ENCODE peak calls at places on chromosomes 1 and 21, in five cellular contexts. T is cardiac muscle cell; M is CD4-positive, alpha-beta T cell; E is A549; O is upper lobe of right lung. B is an unnamed sample.

GRCh38 chr1:210757677-210758076 is 376.3 kb downstream of the KCNH1 start:
- DNase-seq in T (no peak), M (no peak), E (no peak), O (no peak), B (no peak)

GRCh38 chr1:16430598-16430997 is 6.6 kb downstream of the SPATA21 start:
- DNase-seq in T (peak), M (no peak), E (peak), O (no peak), B (no peak)

GRCh38 chr1:167713330-167714081 is 8.3 kb upstream of the MPZL1 start:
- DNase-seq in T (peak), M (no peak), E (no peak), O (peak), B (no peak)

GRCh38 chr1:78136672-78137071 is 90.9 kb downstream of the GIPC2 start:
- DNase-seq in T (no peak), M (no peak), E (no peak), O (no peak), B (no peak)

GRCh38 chr1:156233421-156234127 is 8.4 kb upstream of the BGLAP start:
- DNase-seq in T (peak), M (no peak), E (no peak), O (no peak), B (no peak)

GRCh38 chr1:234957330-234958065 is 171.1 kb downstream of the TOMM20 start:
- DNase-seq in T (peak), M (no peak), E (peak), O (no peak), B (no peak)

GRCh38 chr1:46197551-46198025 is 646 bp downstream of the POMGNT1 start:
- DNase-seq in T (no peak), M (no peak), E (no peak), O (no peak), B (no peak)

GRCh38 chr1:17890056-17890814 is 135.1 kb downstream of the ACTL8 start:
- DNase-seq in T (no peak), M (no peak), E (no peak), O (peak), B (no peak)

GRCh38 chr1:224615861-224616760 is at the start of gene CNIH3:
- DNase-seq in T (peak), M (no peak), E (peak), O (no peak), B (peak)

GRCh38 chr21:36369064-36369685 is 16.0 kb upstream of the CHAF1B start:
- DNase-seq in T (no peak), M (no peak), E (no peak), O (no peak), B (no peak)

GRCh38 chr1:62299426-62300200 is 19.6 kb downstream of the KANK4 start:
- DNase-seq in T (peak), M (no peak), E (no peak), O (no peak), B (no peak)

GRCh38 chr1:234139966-234140365 is 233.3 kb upstream of the COA6 start:
- DNase-seq in T (peak), M (no peak), E (peak), O (no peak), B (no peak)

GRCh38 chr1:220843481-220844011 is 35.7 kb upstream of the HLX start:
- DNase-seq in T (peak), M (no peak), E (no peak), O (no peak), B (no peak)

GRCh38 chr1:72432645-72433267 is 150.4 kb upstream of the NEGR1 start:
- DNase-seq in T (no peak), M (no peak), E (no peak), O (no peak), B (no peak)

GRCh38 chr1:147162093-147162492 is 10.2 kb downstream of the PRKAB2 start:
- DNase-seq in T (no peak), M (no peak), E (no peak), O (no peak), B (no peak)

GRCh38 chr1:150473659-150474058 is 13.6 kb upstream of the TARS2 start:
- DNase-seq in T (no peak), M (no peak), E (no peak), O (no peak), B (no peak)

GRCh38 chr1:187110351-187110750 is 281.6 kb downstream of the PLA2G4A start:
- DNase-seq in T (no peak), M (no peak), E (no peak), O (no peak), B (no peak)

GRCh38 chr1:61654067-61654466 is 70.9 kb downstream of the TM2D1 start:
- DNase-seq in T (no peak), M (no peak), E (no peak), O (no peak), B (no peak)

GRCh38 chr1:52153898-52154297 is 12.0 kb downstream of the ZFYVE9 start:
- DNase-seq in T (peak), M (no peak), E (no peak), O (no peak), B (no peak)

GRCh38 chr21:26412831-26413329 is 160.2 kb downstream of the CYYR1 start:
- DNase-seq in T (no peak), M (no peak), E (no peak), O (no peak), B (no peak)

GRCh38 chr1:25695066-25695990 is 78.7 kb downstream of the MAN1C1 start:
- DNase-seq in T (peak), M (no peak), E (peak), O (peak), B (no peak)

GRCh38 chr1:115204529-115204928 is 115.2 kb upstream of the TSPAN2 start:
- DNase-seq in T (peak), M (no peak), E (no peak), O (no peak), B (no peak)

GRCh38 chr1:26412180-26412840 is 1.7 kb downstream of the LIN28A start:
- DNase-seq in T (no peak), M (no peak), E (peak), O (peak), B (no peak)

GRCh38 chr1:216224233-216224632 is 199.0 kb downstream of the USH2A start:
- DNase-seq in T (no peak), M (no peak), E (no peak), O (no peak), B (no peak)

GRCh38 chr1:38005195-38006007 is at the start of gene FHL3:
- DNase-seq in T (peak), M (no peak), E (no peak), O (peak), B (peak)

GRCh38 chr1:89719502-89720306 is 86.8 kb downstream of the LRRC8C start:
- DNase-seq in T (peak), M (no peak), E (no peak), O (no peak), B (no peak)

GRCh38 chr21:45080639-45081414 is 6.4 kb downstream of the ADARB1 start:
- DNase-seq in T (peak), M (peak), E (no peak), O (no peak), B (peak)

GRCh38 chr1:1307261-1307907 is 346 bp downstream of the ACAP3 start:
- DNase-seq in T (no peak), M (no peak), E (no peak), O (peak), B (peak)

GRCh38 chr1:229022595-229023350 is 248.1 kb upstream of the RAB4A start:
- DNase-seq in T (peak), M (no peak), E (no peak), O (no peak), B (no peak)
- H3K27ac ChIP-seq in T (no peak), M (no peak), E (no peak), O (no peak), B (no peak)

GRCh38 chr1:28577738-28578536 is 14.1 kb upstream of the RAB42 start:
- DNase-seq in T (no peak), M (no peak), E (no peak), O (no peak), B (no peak)
- H3K27ac ChIP-seq in T (peak), M (no peak), E (no peak), O (no peak), B (no peak)

GRCh38 chr21:35153671-35154070 is 104.6 kb upstream of the RUNX1 start:
- DNase-seq in T (peak), M (no peak), E (no peak), O (no peak), B (no peak)

GRCh38 chr21:35145626-35146236 is 96.6 kb upstream of the RUNX1 start:
- DNase-seq in T (no peak), M (no peak), E (no peak), O (no peak), B (no peak)

GRCh38 chr21:35150562-35151226 is 101.6 kb upstream of the RUNX1 start:
- DNase-seq in T (peak), M (no peak), E (no peak), O (no peak), B (no peak)

GRCh38 chr21:35147439-35147838 is 98.3 kb upstream of the RUNX1 start:
- DNase-seq in T (no peak), M (no peak), E (no peak), O (no peak), B (no peak)

GRCh38 chr21:35149698-35150097 is 100.6 kb upstream of the RUNX1 start:
- DNase-seq in T (no peak), M (no peak), E (no peak), O (no peak), B (no peak)
- H3K27ac ChIP-seq in T (no peak), M (no peak), E (no peak), O (no peak), B (no peak)

GRCh38 chr1:207922554-207922953 is 11.6 kb upstream of the CD34 start:
- DNase-seq in T (no peak), M (no peak), E (no peak), O (no peak), B (no peak)

GRCh38 chr1:207920481-207921050 is 9.6 kb upstream of the CD34 start:
- DNase-seq in T (no peak), M (no peak), E (no peak), O (no peak), B (no peak)

GRCh38 chr1:207923121-207923520 is 12.2 kb upstream of the CD34 start:
- DNase-seq in T (no peak), M (no peak), E (no peak), O (no peak), B (no peak)

GRCh38 chr1:207925210-207925609 is 14.3 kb upstream of the CD34 start:
- DNase-seq in T (peak), M (no peak), E (no peak), O (no peak), B (no peak)

GRCh38 chr1:207923561-207923960 is 12.6 kb upstream of the CD34 start:
- DNase-seq in T (no peak), M (no peak), E (no peak), O (no peak), B (no peak)
- H3K27ac ChIP-seq in T (peak), M (no peak), E (no peak), O (no peak), B (no peak)

GRCh38 chr1:162578936-162579335 is 17.4 kb downstream of the UAP1 start:
- DNase-seq in T (no peak), M (no peak), E (no peak), O (no peak), B (no peak)

GRCh38 chr1:162580315-162580714 is 18.8 kb downstream of the UAP1 start:
- DNase-seq in T (no peak), M (no peak), E (no peak), O (no peak), B (no peak)

GRCh38 chr1:162578071-162578705 is 16.7 kb downstream of the UAP1 start:
- DNase-seq in T (no peak), M (no peak), E (no peak), O (no peak), B (no peak)
- H3K27ac ChIP-seq in T (no peak), M (no peak), E (no peak), O (no peak), B (no peak)